ENCODE peak calls at places on chromosomes 6 and 20, in four cellular contexts. One of them, this sample, is unnamed.

GRCh38 chr6:551405-551804 is 105.5 kb downstream of the HUS1B start:
- DNase-seq in HepG2: peak
- DNase-seq in H1: peak
- DNase-seq in NT2/D1: peak
- DNase-seq in this sample: peak

GRCh38 chr6:142562865-142563264 is 261.1 kb downstream of the ADGRG6 start:
- DNase-seq in HepG2: no peak
- DNase-seq in H1: no peak
- DNase-seq in NT2/D1: no peak
- DNase-seq in this sample: no peak

GRCh38 chr6:16700202-16700997 is 60.9 kb downstream of the ATXN1 start:
- DNase-seq in HepG2: no peak
- DNase-seq in H1: no peak
- DNase-seq in NT2/D1: no peak
- DNase-seq in this sample: no peak

GRCh38 chr20:1863296-1863695 is 31.9 kb upstream of the SIRPA start:
- DNase-seq in HepG2: no peak
- DNase-seq in H1: no peak
- DNase-seq in NT2/D1: no peak
- DNase-seq in this sample: no peak

GRCh38 chr20:5871720-5872410 is 78.5 kb downstream of the TRMT6 start:
- DNase-seq in HepG2: no peak
- DNase-seq in H1: no peak
- DNase-seq in NT2/D1: no peak
- DNase-seq in this sample: no peak

GRCh38 chr6:138914701-138915100 is 73.4 kb downstream of the REPS1 start:
- DNase-seq in HepG2: no peak
- DNase-seq in H1: no peak
- DNase-seq in NT2/D1: no peak
- DNase-seq in this sample: no peak

GRCh38 chr6:47034919-47035318 is 7.2 kb downstream of the ADGRF1 start:
- DNase-seq in HepG2: no peak
- DNase-seq in H1: no peak
- DNase-seq in NT2/D1: no peak
- DNase-seq in this sample: peak

GRCh38 chr6:19052219-19052618 is 665.1 kb downstream of the RNF144B start:
- DNase-seq in HepG2: no peak
- DNase-seq in H1: no peak
- DNase-seq in NT2/D1: no peak
- DNase-seq in this sample: no peak

GRCh38 chr6:144315981-144316865 is 31.1 kb downstream of the UTRN start:
- DNase-seq in HepG2: peak
- DNase-seq in H1: no peak
- DNase-seq in NT2/D1: no peak
- DNase-seq in this sample: no peak

GRCh38 chr6:49524541-49524940 is 24.8 kb downstream of the GLYATL3 start:
- DNase-seq in HepG2: no peak
- DNase-seq in H1: no peak
- DNase-seq in NT2/D1: no peak
- DNase-seq in this sample: no peak

GRCh38 chr20:16785221-16785620 is 37.1 kb downstream of the OTOR start:
- DNase-seq in HepG2: no peak
- DNase-seq in H1: no peak
- DNase-seq in NT2/D1: no peak
- DNase-seq in this sample: no peak

GRCh38 chr20:2314759-2315439 is 19.1 kb downstream of the TGM3 start:
- DNase-seq in HepG2: no peak
- DNase-seq in H1: no peak
- DNase-seq in NT2/D1: no peak
- DNase-seq in this sample: no peak

GRCh38 chr20:36344517-36345132 is 38.5 kb downstream of the DLGAP4 start:
- DNase-seq in HepG2: peak
- DNase-seq in H1: peak
- DNase-seq in NT2/D1: peak
- DNase-seq in this sample: peak

GRCh38 chr6:166825553-166826145 is 130.7 kb downstream of the RNASET2 start:
- DNase-seq in HepG2: no peak
- DNase-seq in H1: no peak
- DNase-seq in NT2/D1: no peak
- DNase-seq in this sample: no peak

GRCh38 chr6:13417431-13417830 is 70.0 kb downstream of the GFOD1 start:
- DNase-seq in HepG2: peak
- DNase-seq in H1: no peak
- DNase-seq in NT2/D1: no peak
- DNase-seq in this sample: no peak

GRCh38 chr20:56996533-56996932 is 269.9 kb downstream of the BMP7 start:
- DNase-seq in HepG2: no peak
- DNase-seq in H1: no peak
- DNase-seq in NT2/D1: no peak
- DNase-seq in this sample: no peak

GRCh38 chr6:30876039-30876730 is 8.1 kb upstream of the DDR1 start:
- DNase-seq in HepG2: no peak
- DNase-seq in H1: no peak
- DNase-seq in NT2/D1: no peak
- DNase-seq in this sample: no peak

GRCh38 chr6:62640749-62641148 is 354.7 kb upstream of the KHDRBS2 start:
- DNase-seq in HepG2: no peak
- DNase-seq in H1: no peak
- DNase-seq in NT2/D1: no peak
- DNase-seq in this sample: no peak

GRCh38 chr6:22716721-22717120 is 147.4 kb downstream of the HDGFL1 start:
- DNase-seq in HepG2: no peak
- DNase-seq in H1: no peak
- DNase-seq in NT2/D1: no peak
- DNase-seq in this sample: no peak

GRCh38 chr20:56801991-56802740 is 173.1 kb downstream of the TFAP2C start:
- DNase-seq in HepG2: no peak
- DNase-seq in H1: no peak
- DNase-seq in NT2/D1: no peak
- DNase-seq in this sample: no peak

GRCh38 chr6:163309491-163310026 is 105.0 kb upstream of the QKI start:
- DNase-seq in HepG2: no peak
- DNase-seq in H1: no peak
- DNase-seq in NT2/D1: no peak
- DNase-seq in this sample: no peak

GRCh38 chr6:42009844-42010184 is 40.5 kb upstream of the TAF8 start:
- DNase-seq in HepG2: no peak
- DNase-seq in H1: no peak
- DNase-seq in NT2/D1: no peak
- DNase-seq in this sample: no peak

GRCh38 chr6:42012501-42013133 is 37.7 kb upstream of the TAF8 start:
- DNase-seq in HepG2: no peak
- DNase-seq in H1: no peak
- DNase-seq in NT2/D1: no peak
- DNase-seq in this sample: no peak

GRCh38 chr6:42010909-42011308 is 39.4 kb upstream of the TAF8 start:
- DNase-seq in HepG2: no peak
- DNase-seq in H1: no peak
- DNase-seq in NT2/D1: no peak
- DNase-seq in this sample: no peak

GRCh38 chr6:42007753-42008528 is 42.4 kb upstream of the TAF8 start:
- DNase-seq in HepG2: no peak
- DNase-seq in H1: no peak
- DNase-seq in NT2/D1: no peak
- DNase-seq in this sample: no peak

GRCh38 chr6:42010185-42010872 is 40.0 kb upstream of the TAF8 start:
- DNase-seq in HepG2: no peak
- DNase-seq in H1: no peak
- DNase-seq in NT2/D1: no peak
- DNase-seq in this sample: no peak
- TF ChIP-seq SUZ12 in HepG2: no peak
- TF ChIP-seq SUZ12 in H1: no peak
- TF ChIP-seq SUZ12 in NT2/D1: no peak
- TF ChIP-seq SUZ12 in this sample: no peak

GRCh38 chr6:42383421-42384208 is 68.1 kb downstream of the TRERF1 start:
- DNase-seq in HepG2: no peak
- DNase-seq in H1: no peak
- DNase-seq in NT2/D1: no peak
- DNase-seq in this sample: no peak
- TF ChIP-seq SUZ12 in HepG2: no peak
- TF ChIP-seq SUZ12 in H1: no peak
- TF ChIP-seq SUZ12 in NT2/D1: no peak
- TF ChIP-seq SUZ12 in this sample: no peak

GRCh38 chr6:152091851-152092341 is 284.4 kb downstream of the ESR1 start:
- DNase-seq in HepG2: no peak
- DNase-seq in H1: no peak
- DNase-seq in NT2/D1: no peak
- DNase-seq in this sample: no peak
- TF ChIP-seq SUZ12 in HepG2: no peak
- TF ChIP-seq SUZ12 in H1: no peak
- TF ChIP-seq SUZ12 in NT2/D1: no peak
- TF ChIP-seq SUZ12 in this sample: no peak

GRCh38 chr20:63980806-63981728 is at the start of gene PRPF6:
- DNase-seq in HepG2: peak
- DNase-seq in H1: peak
- DNase-seq in NT2/D1: peak
- DNase-seq in this sample: peak

GRCh38 chr20:63979549-63980316 is at the start of gene SAMD10:
- DNase-seq in HepG2: peak
- DNase-seq in H1: peak
- DNase-seq in NT2/D1: no peak
- DNase-seq in this sample: peak

GRCh38 chr20:63978319-63979220 is 872 bp downstream of the SAMD10 start:
- DNase-seq in HepG2: peak
- DNase-seq in H1: peak
- DNase-seq in NT2/D1: no peak
- DNase-seq in this sample: peak

GRCh38 chr20:63979221-63979548 is 257 bp downstream of the SAMD10 start:
- DNase-seq in HepG2: no peak
- DNase-seq in H1: no peak
- DNase-seq in NT2/D1: no peak
- DNase-seq in this sample: no peak

DNA sequence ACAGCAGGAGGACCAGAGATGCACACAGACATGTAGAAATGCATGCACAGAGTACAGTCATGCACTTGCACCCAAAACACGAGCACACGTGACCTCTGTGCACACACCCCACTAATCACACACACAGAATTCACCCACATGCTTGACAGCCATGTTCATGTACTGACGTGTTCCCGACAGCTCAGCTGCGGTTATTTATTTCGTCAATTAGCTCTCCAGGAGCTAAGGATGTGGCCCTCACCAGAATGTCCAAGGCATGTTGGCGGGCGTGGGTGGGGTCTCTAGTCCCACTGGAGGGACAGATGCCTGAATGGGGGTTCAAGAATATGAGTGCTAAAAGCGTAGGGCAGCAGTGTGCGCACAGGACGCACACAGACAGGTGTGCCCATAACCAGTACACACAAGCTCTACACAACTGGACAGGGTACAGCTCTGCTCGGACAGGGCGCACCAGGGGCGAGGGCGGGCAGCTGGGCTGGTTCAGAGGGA is 571 bp upstream of the PRPF6 start:
- DNase-seq in HepG2: peak
- DNase-seq in H1: no peak
- DNase-seq in NT2/D1: no peak
- DNase-seq in this sample: no peak
- TF ChIP-seq SUZ12 in HepG2: no peak
- TF ChIP-seq SUZ12 in H1: no peak
- TF ChIP-seq SUZ12 in NT2/D1: no peak
- TF ChIP-seq SUZ12 in this sample: no peak

DNA sequence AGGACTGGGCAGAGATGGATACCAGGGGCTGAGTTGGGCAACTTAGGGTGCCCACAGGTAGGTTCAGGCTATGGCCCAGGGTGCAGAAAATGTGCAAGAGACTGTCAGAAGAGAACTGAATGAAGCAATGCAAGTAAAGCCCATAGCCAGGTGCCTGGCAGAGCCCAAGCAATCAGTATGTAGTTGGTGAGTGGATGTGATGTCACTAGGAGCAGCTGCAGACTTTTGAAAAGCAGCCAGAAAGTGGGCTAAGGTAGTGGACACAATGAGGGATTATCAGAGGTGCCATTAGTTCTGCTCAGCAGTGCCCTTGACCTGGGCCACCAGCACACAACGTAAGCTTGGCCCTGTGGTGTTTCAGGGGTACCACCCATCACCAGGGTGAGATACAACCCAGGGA is 135.3 kb downstream of the SOBP start:
- DNase-seq in HepG2: no peak
- DNase-seq in H1: no peak
- DNase-seq in NT2/D1: no peak
- DNase-seq in this sample: no peak
- TF ChIP-seq SUZ12 in HepG2: no peak
- TF ChIP-seq SUZ12 in H1: no peak
- TF ChIP-seq SUZ12 in NT2/D1: no peak
- TF ChIP-seq SUZ12 in this sample: no peak

This sample was measured in HEK293T.